ENCODE peak calls at places on chromosomes 7 and 10, in five cellular contexts. U is cerebellar cortex, E is NCI-H2171 treated with DMSO at 0.1 percent for 48 hours, D is tibial nerve, W is GM13977. A is an unnamed sample.
A peak's percentile ranks its signal among the peaks of the same experiment; 100 is the strongest.

GRCh38 chr10:70093335-70093944 is 39.2 kb downstream of the AIFM2 start:
- DNase-seq in U (no peak), D (no peak), E (no peak), W (no peak), A (no peak)

GRCh38 chr10:63614371-63614891 is 93.2 kb downstream of the REEP3 start:
- DNase-seq in W (no peak), E (peak; percentile 14), U (no peak), D (no peak), A (no peak)

GRCh38 chr10:13792011-13792410 is 205.2 kb downstream of the PRPF18 start:
- DNase-seq in W (no peak), E (no peak), D (no peak), U (peak; percentile 94), A (no peak)

GRCh38 chr10:119199231-119199992 is 8.0 kb upstream of the GRK5 start:
- DNase-seq in W (peak; percentile 63), U (peak; percentile 90), D (peak; percentile 68), E (peak; percentile 76), A (peak; percentile 43)

GRCh38 chr10:97150616-97151015 is 35.1 kb downstream of the SLIT1 start:
- DNase-seq in E (no peak), W (no peak), U (no peak), D (no peak), A (no peak)

GRCh38 chr10:127243490-127244272 is 47.3 kb upstream of the INSYN2A start:
- DNase-seq in E (no peak), W (no peak), D (no peak), U (peak; percentile 28), A (peak; percentile 32)

GRCh38 chr10:102473445-102474331 is 22.3 kb upstream of the C10orf95 start:
- DNase-seq in E (no peak), D (no peak), U (no peak), W (no peak), A (no peak)

GRCh38 chr7:134660961-134661376 is 14.3 kb downstream of the BPGM start:
- DNase-seq in U (no peak), D (no peak), E (no peak), W (no peak), A (no peak)

GRCh38 chr10:98694014-98694413 is 247.3 kb upstream of the HPS1 start:
- DNase-seq in U (no peak), E (no peak), D (no peak), W (no peak), A (no peak)

GRCh38 chr10:70762441-70763177 is 22.6 kb downstream of the TBATA start:
- DNase-seq in E (no peak), W (no peak), U (no peak), D (no peak), A (no peak)

GRCh38 chr10:86938260-86938659 is 19.2 kb downstream of the MMRN2 start:
- DNase-seq in D (no peak), U (no peak), W (no peak), E (no peak), A (no peak)

GRCh38 chr10:3785849-3786290 is 861 bp upstream of the KLF6 start:
- DNase-seq in U (peak; percentile 66), D (no peak), W (peak; percentile 51), E (peak; percentile 4), A (peak; percentile 39)

GRCh38 chr7:33790746-33791145 is 114.6 kb upstream of the BMPER start:
- DNase-seq in U (no peak), E (no peak), W (no peak), D (no peak), A (no peak)

GRCh38 chr7:151272877-151273276 is 24.4 kb upstream of the SMARCD3 start:
- DNase-seq in E (no peak), D (no peak), U (no peak), W (no peak), A (no peak)

GRCh38 chr10:133312016-133312768 is 3.5 kb downstream of the ZNF511 start:
- DNase-seq in U (no peak), W (no peak), E (no peak), D (no peak), A (no peak)

GRCh38 chr10:79422178-79422892 is 23.1 kb downstream of the ZCCHC24 start:
- DNase-seq in D (peak; percentile 79), E (no peak), U (no peak), W (no peak), A (no peak)